ENCODE peak calls at places on chromosomes 2 and 18, in five cellular contexts. One of them, this sample, is unnamed.

GRCh38 chr2:120939595-120940318 is 204.1 kb downstream of the GLI2 start:
- DNase-seq in Peyer's patch: no peak
- DNase-seq in BJ: peak
- DNase-seq in upper lobe of left lung: no peak
- DNase-seq in uterus: no peak
- DNase-seq in this sample: peak

GRCh38 chr2:20167356-20167755 is 57.6 kb downstream of the SDC1 start:
- DNase-seq in upper lobe of left lung: no peak
- DNase-seq in BJ: no peak
- DNase-seq in Peyer's patch: no peak
- DNase-seq in uterus: no peak
- DNase-seq in this sample: no peak

GRCh38 chr2:120881981-120882788 is 146.5 kb downstream of the GLI2 start:
- DNase-seq in uterus: peak
- DNase-seq in Peyer's patch: no peak
- DNase-seq in BJ: no peak
- DNase-seq in upper lobe of left lung: no peak
- DNase-seq in this sample: no peak

GRCh38 chr2:178227187-178227586 is 32.9 kb downstream of the OSBPL6 start:
- DNase-seq in Peyer's patch: no peak
- DNase-seq in uterus: no peak
- DNase-seq in upper lobe of left lung: no peak
- DNase-seq in BJ: no peak
- DNase-seq in this sample: no peak

GRCh38 chr2:68637047-68637446 is 6.3 kb upstream of the PROKR1 start:
- DNase-seq in BJ: no peak
- DNase-seq in Peyer's patch: no peak
- DNase-seq in upper lobe of left lung: no peak
- DNase-seq in uterus: no peak
- DNase-seq in this sample: no peak

GRCh38 chr18:53799134-53799533 is 425.3 kb downstream of the MBD2 start:
- DNase-seq in BJ: peak
- DNase-seq in uterus: no peak
- DNase-seq in upper lobe of left lung: no peak
- DNase-seq in Peyer's patch: no peak
- DNase-seq in this sample: no peak

GRCh38 chr18:8001711-8002110 is 434.6 kb downstream of the PTPRM start:
- DNase-seq in uterus: no peak
- DNase-seq in upper lobe of left lung: no peak
- DNase-seq in BJ: no peak
- DNase-seq in Peyer's patch: no peak
- DNase-seq in this sample: no peak

GRCh38 chr18:49849331-49850217 is 36.2 kb upstream of the ACAA2 start:
- DNase-seq in BJ: peak
- DNase-seq in upper lobe of left lung: peak
- DNase-seq in uterus: no peak
- DNase-seq in Peyer's patch: peak
- DNase-seq in this sample: no peak

GRCh38 chr2:64803776-64804175 is 150.1 kb upstream of the SERTAD2 start:
- DNase-seq in BJ: no peak
- DNase-seq in uterus: no peak
- DNase-seq in Peyer's patch: no peak
- DNase-seq in upper lobe of left lung: no peak
- DNase-seq in this sample: no peak

GRCh38 chr18:76620326-76620813 is 125.3 kb upstream of the ZNF516 start:
- DNase-seq in uterus: peak
- DNase-seq in Peyer's patch: peak
- DNase-seq in upper lobe of left lung: peak
- DNase-seq in BJ: no peak
- DNase-seq in this sample: no peak
- TF ChIP-seq CTCF in uterus: peak
- TF ChIP-seq CTCF in Peyer's patch: no peak
- TF ChIP-seq CTCF in upper lobe of left lung: peak
- TF ChIP-seq CTCF in BJ: peak
- TF ChIP-seq CTCF in this sample: peak

GRCh38 chr2:54050445-54050844 is 65.0 kb upstream of the ACYP2 start:
- DNase-seq in uterus: no peak
- DNase-seq in upper lobe of left lung: no peak
- DNase-seq in Peyer's patch: no peak
- DNase-seq in BJ: no peak
- DNase-seq in this sample: no peak

GRCh38 chr2:54052825-54053718 is 62.3 kb upstream of the ACYP2 start:
- DNase-seq in BJ: no peak
- DNase-seq in Peyer's patch: no peak
- DNase-seq in uterus: no peak
- DNase-seq in upper lobe of left lung: no peak
- DNase-seq in this sample: no peak

GRCh38 chr2:54053830-54054229 is 61.6 kb upstream of the ACYP2 start:
- DNase-seq in upper lobe of left lung: no peak
- DNase-seq in Peyer's patch: no peak
- DNase-seq in uterus: no peak
- DNase-seq in BJ: no peak
- DNase-seq in this sample: no peak

GRCh38 chr2:54054774-54055173 is 60.6 kb upstream of the ACYP2 start:
- DNase-seq in upper lobe of left lung: no peak
- DNase-seq in BJ: no peak
- DNase-seq in uterus: no peak
- DNase-seq in Peyer's patch: no peak
- DNase-seq in this sample: no peak

DNA sequence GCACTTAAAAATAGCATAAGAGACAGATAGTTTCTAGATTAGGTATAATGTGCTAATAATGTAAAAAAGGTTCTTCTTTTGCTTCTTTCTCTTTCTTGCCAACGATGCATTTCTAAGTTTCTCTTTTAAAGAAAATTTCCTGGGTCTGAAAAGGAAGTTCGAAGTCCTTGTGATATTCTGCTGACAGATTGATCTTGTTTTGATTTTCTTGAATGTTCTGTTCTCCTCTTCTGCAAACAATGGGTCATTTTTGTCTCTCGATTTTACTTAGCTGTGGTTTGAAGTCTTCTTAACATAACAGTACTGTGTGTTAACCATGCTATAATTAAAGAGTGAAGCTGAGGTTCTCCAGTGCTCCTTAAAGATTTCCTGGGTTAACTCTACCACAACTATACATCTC is 61.1 kb upstream of the ACYP2 start:
- DNase-seq in BJ: no peak
- DNase-seq in uterus: no peak
- DNase-seq in Peyer's patch: no peak
- DNase-seq in upper lobe of left lung: no peak
- DNase-seq in this sample: no peak
- H3K4me3 ChIP-seq in BJ: no peak
- H3K4me3 ChIP-seq in uterus: no peak
- H3K4me3 ChIP-seq in Peyer's patch: no peak
- H3K4me3 ChIP-seq in upper lobe of left lung: no peak
- H3K4me3 ChIP-seq in this sample: no peak

DNA sequence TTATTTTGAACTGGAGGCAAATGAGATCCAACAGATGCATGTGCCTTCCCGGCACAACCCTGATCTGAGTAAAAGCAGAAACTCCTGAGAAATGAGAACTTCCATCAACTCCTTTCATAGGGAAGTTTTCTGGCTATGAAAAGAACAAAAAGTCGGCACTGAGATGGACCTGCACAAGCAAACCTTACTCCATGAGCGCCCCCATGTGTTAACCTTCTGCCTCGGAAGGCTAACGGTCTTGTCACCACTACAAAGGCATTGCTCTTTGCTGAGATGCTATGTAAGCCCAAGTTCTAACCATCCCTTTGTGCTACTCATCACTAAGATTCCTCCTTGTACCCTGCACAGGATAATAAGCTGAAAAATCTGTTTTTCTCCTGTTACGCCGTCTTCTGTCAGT is 57.3 kb upstream of the SULT1C3 start:
- DNase-seq in uterus: no peak
- DNase-seq in BJ: no peak
- DNase-seq in Peyer's patch: no peak
- DNase-seq in upper lobe of left lung: no peak
- DNase-seq in this sample: no peak
- TF ChIP-seq CTCF in uterus: no peak
- TF ChIP-seq CTCF in BJ: peak
- TF ChIP-seq CTCF in Peyer's patch: no peak
- TF ChIP-seq CTCF in upper lobe of left lung: no peak
- TF ChIP-seq CTCF in this sample: no peak

DNA sequence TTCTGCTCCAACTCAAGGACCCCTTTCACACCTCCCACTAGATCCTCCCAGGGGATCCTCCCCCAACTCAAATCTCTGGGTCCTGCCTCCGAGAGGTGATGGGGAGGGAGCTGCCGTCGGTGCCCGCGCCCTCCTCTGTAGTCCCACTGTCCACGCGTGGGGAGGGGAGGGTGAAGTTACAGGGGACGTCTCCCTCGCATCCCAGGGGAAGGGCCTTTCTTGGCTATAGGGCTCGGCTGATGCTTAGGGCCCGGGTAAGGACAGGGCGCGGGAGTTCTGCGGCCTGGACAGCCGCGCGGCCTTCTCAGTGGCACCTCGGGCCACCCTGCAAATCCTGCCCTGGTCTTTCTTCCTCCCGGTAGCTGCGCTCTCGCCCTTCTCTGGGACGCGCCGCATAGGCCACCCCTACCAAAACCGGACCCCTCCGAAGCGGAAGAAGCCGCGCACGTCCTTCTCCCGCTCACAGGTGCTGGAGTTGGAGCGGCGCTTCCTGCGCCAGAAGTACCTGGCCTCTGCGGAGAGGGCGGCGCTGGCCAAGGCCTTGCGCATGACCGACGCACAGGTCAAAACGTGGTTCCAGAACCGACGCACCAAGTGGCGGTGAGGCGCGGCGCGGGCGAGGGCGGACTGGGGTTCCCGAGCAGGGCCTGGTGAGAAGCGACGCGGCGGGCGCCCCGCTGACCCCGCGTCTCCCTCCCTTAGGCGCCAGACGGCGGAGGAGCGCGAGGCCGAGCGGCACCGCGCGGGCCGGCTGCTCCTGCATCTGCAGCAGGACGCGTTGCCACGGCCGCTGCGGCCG is 1.2 kb downstream of the TLX2 start:
- DNase-seq in upper lobe of left lung: no peak
- DNase-seq in Peyer's patch: no peak
- DNase-seq in uterus: no peak
- DNase-seq in BJ: no peak
- DNase-seq in this sample: no peak
- H3K4me3 ChIP-seq in upper lobe of left lung: peak
- H3K4me3 ChIP-seq in Peyer's patch: peak
- H3K4me3 ChIP-seq in uterus: no peak
- H3K4me3 ChIP-seq in BJ: no peak
- H3K4me3 ChIP-seq in this sample: no peak

DNA sequence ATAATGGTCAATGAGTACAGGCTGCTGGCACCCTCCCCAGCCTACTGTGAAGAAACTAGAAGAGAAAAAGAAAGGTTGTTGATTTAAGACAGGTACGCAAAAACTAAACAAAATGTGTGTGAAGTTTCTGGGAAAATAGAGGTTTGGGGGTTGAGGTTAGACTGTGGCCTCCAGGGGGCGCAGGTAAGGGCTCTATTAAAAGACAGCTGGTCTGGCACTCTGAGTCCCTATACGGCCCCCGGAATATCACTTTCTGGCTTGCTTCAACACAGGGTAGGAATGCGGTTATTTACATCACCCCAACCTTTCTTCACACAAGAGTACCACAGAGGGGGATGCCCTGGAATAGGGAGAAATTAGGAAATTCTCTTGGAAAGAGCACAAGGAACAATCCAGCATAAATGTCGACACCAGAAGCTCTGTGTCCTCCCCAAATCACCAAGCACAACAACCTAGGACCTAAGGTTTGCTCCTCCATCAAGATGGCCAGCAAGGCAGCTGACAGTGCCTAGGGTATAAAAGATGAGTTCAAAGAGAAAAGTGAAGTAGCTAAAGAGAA is 480.8 kb upstream of the KLHL29 start:
- DNase-seq in upper lobe of left lung: peak
- DNase-seq in BJ: no peak
- DNase-seq in Peyer's patch: peak
- DNase-seq in uterus: peak
- DNase-seq in this sample: no peak
- TF ChIP-seq CTCF in upper lobe of left lung: peak
- TF ChIP-seq CTCF in BJ: peak
- TF ChIP-seq CTCF in Peyer's patch: no peak
- TF ChIP-seq CTCF in uterus: no peak
- TF ChIP-seq CTCF in this sample: no peak

DNA sequence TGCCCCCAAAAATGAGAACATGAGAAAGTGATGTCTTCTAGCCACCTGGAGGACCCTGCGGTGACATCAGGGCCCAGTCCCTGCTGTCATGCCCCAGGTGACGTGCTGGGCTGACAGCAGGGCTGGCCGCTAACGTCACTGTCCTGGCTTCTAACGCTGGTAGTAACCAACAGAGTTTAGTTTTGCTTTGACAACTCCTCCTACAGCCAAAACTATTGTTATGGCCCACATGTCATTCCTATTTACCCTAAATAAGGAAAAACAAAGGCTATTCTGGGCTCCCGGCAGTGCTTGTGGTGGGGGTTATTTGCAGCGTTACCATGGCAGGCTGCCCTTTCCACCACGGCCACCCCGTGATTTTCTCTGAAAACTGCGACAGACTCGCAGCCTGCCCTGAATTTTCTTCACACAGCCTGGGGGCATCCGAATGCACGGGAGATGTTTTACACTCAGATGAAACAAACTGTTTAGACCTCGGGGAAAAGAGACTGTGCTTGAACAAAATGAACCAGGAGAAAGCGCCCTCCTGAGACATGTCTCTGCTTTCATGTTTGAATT is 115.2 kb downstream of the FAM210A start:
- DNase-seq in BJ: no peak
- DNase-seq in Peyer's patch: peak
- DNase-seq in upper lobe of left lung: no peak
- DNase-seq in uterus: peak
- DNase-seq in this sample: no peak
- H3K4me3 ChIP-seq in BJ: peak
- H3K4me3 ChIP-seq in Peyer's patch: peak
- H3K4me3 ChIP-seq in upper lobe of left lung: peak
- H3K4me3 ChIP-seq in uterus: peak
- H3K4me3 ChIP-seq in this sample: peak